ENCODE peak calls at places on chromosomes 5 and 9, in ten cellular contexts. V is AG09309, E is psoas muscle, C is cardiac fibroblast, Z is fibroblast of lung, N is brain microvascular endothelial cell, K is colonic mucosa, H is mucosa of descending colon, S is kidney epithelial cell, A is GM06990. W is an unnamed sample.
A peak's percentile ranks its signal among the peaks of the same experiment; 100 is the strongest.

GRCh38 chr5:138482645-138483044 is 17.4 kb downstream of the EGR1 start:
- DNase-seq in V (no peak), E (no peak), C (no peak), Z (no peak), N (no peak), K (no peak), H (no peak), S (no peak), A (no peak), W (no peak)

GRCh38 chr5:179668404-179668803 is 12.4 kb downstream of the CBY3 start:
- DNase-seq in V (no peak), E (no peak), C (peak; percentile 70), Z (peak; percentile 52), N (peak; percentile 62), K (peak; percentile 29), H (no peak), S (no peak), A (no peak), W (peak; percentile 53)

GRCh38 chr5:74810915-74811314 is 43.9 kb downstream of the NSA2 start:
- DNase-seq in V (no peak), E (no peak), C (no peak), Z (no peak), N (no peak), K (no peak), H (no peak), S (no peak), A (no peak), W (no peak)

GRCh38 chr9:36051317-36051716 is 14.6 kb downstream of the RECK start:
- DNase-seq in V (no peak), E (no peak), C (no peak), Z (no peak), N (no peak), K (no peak), H (no peak), S (no peak), A (no peak), W (no peak)

GRCh38 chr9:127187231-127187956 is 65.0 kb upstream of the ANGPTL2 start:
- DNase-seq in V (peak; percentile 97), E (peak; percentile 83), C (peak; percentile 98), Z (peak; percentile 99), N (peak; percentile 97), K (peak; percentile 45), H (no peak), S (peak; percentile 91), A (no peak), W (peak; percentile 99)

GRCh38 chr9:107685901-107686300 is 196.3 kb upstream of the KLF4 start:
- DNase-seq in V (no peak), E (no peak), C (peak; percentile 25), Z (no peak), N (no peak), K (no peak), H (no peak), S (no peak), A (no peak), W (peak; percentile 28)

GRCh38 chr5:38291355-38291754 is 33.0 kb downstream of the EGFLAM start:
- DNase-seq in V (no peak), E (no peak), C (no peak), Z (no peak), N (no peak), K (no peak), H (no peak), S (no peak), A (no peak), W (no peak)

GRCh38 chr9:90300901-90301688 is 341.5 kb downstream of the DIRAS2 start:
- DNase-seq in V (peak; percentile 32), E (peak; percentile 53), C (peak; percentile 82), Z (peak; percentile 91), N (peak; percentile 97), K (peak; percentile 36), H (peak; percentile 54), S (peak; percentile 97), A (no peak), W (peak; percentile 94)

GRCh38 chr5:147906326-147907095 is at the start of gene C5orf46:
- DNase-seq in V (no peak), E (no peak), C (peak; percentile 89), Z (peak; percentile 50), N (peak; percentile 53), K (no peak), H (no peak), S (peak; percentile 23), A (no peak), W (peak; percentile 42)

GRCh38 chr9:37444890-37445289 is 20.4 kb downstream of the ZBTB5 start:
- DNase-seq in V (no peak), E (no peak), C (no peak), Z (no peak), N (no peak), K (no peak), H (no peak), S (no peak), A (no peak), W (no peak)

GRCh38 chr5:103466494-103466893 is 96.1 kb downstream of the NUDT12 start:
- DNase-seq in V (no peak), E (no peak), C (peak; percentile 86), Z (peak; percentile 77), N (peak; percentile 43), K (no peak), H (no peak), S (no peak), A (no peak), W (peak; percentile 64)

GRCh38 chr5:76209297-76209696 is 126.1 kb downstream of the SV2C start:
- DNase-seq in V (no peak), E (no peak), C (no peak), Z (no peak), N (no peak), K (no peak), H (no peak), S (no peak), A (no peak), W (no peak)

GRCh38 chr9:86035827-86036440 is 63.4 kb downstream of the GOLM1 start:
- DNase-seq in V (no peak), E (no peak), C (no peak), Z (no peak), N (no peak), K (no peak), H (no peak), S (no peak), A (no peak), W (no peak)

GRCh38 chr9:86529496-86530275 is 175.5 kb upstream of the TUT7 start:
- DNase-seq in V (no peak), E (no peak), C (no peak), Z (no peak), N (no peak), K (no peak), H (no peak), S (no peak), A (no peak), W (no peak)

GRCh38 chr9:3527653-3527960 is 1.8 kb upstream of the RFX3 start:
- DNase-seq in V (no peak), E (no peak), C (no peak), Z (no peak), N (no peak), K (no peak), H (no peak), S (no peak), A (no peak), W (no peak)

DNA sequence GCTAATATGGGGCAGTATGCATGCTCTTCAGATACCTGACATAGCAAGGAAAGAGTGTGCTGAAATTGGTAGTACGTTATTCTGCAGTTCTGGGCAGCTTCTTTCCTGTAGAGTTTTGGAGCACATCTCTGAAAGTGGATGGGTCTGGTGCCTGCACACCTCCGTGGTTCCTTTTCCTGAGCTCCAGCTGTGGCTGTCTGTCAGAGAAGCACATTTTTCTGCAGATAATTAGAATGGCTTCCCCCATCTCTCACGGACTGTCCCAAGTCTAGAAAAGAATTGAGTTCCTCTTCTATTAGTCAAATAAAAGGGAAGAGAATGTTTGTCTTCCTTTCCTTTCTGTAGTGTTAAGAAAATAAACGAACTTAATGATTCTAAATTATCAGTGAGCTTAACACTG is 55.6 kb downstream of the VCAN start:
- DNase-seq in V (no peak), E (no peak), C (no peak), Z (no peak), N (no peak), K (no peak), H (no peak), S (no peak), A (no peak), W (no peak)
- TF ChIP-seq CTCF in V (no peak), E (no peak), C (no peak), Z (no peak), N (no peak), K (no peak), H (no peak), S (no peak), A (no peak), W (no peak)

GRCh38 chr5:54175-54730 is 37.7 kb upstream of the PLEKHG4B start:
- DNase-seq in V (no peak), E (no peak), C (no peak), Z (no peak), N (no peak), K (no peak), H (no peak), S (no peak), A (no peak), W (no peak)
- H3K4me3 ChIP-seq in V (peak overlapping the region; percentile 54), E (peak overlapping the region; percentile 57), C (peak overlapping the region; percentile 42), Z (no peak overlapping the region), N (peak overlapping the region; percentile 46), K (peak overlapping the region; percentile 31), H (no peak overlapping the region), S (peak overlapping the region; percentile 42), A (no peak overlapping the region), W (peak overlapping the region; percentile 46)

GRCh38 chr5:54470191-54470590 is 14.7 kb downstream of the HSPB3 start:
- DNase-seq in V (no peak), E (no peak), C (peak; percentile 50), Z (peak; percentile 28), N (no peak), K (no peak), H (no peak), S (no peak), A (no peak), W (peak; percentile 78)
- TF ChIP-seq CTCF in V (no peak), E (no peak), C (no peak), Z (no peak), N (no peak), K (no peak), H (no peak), S (no peak), A (no peak), W (no peak)

GRCh38 chr9:131406567-131407436 is 12.9 kb downstream of the PRRC2B start:
- DNase-seq in V (no peak), E (no peak), C (no peak), Z (peak; percentile 45), N (no peak), K (no peak), H (no peak), S (no peak), A (no peak), W (no peak)
- H3K4me3 ChIP-seq in V (no peak overlapping the region), E (peak overlapping the region; percentile 8), C (no peak overlapping the region), Z (peak overlapping the region; percentile 34), N (no peak overlapping the region), K (no peak overlapping the region), H (no peak overlapping the region), S (no peak overlapping the region), A (no peak overlapping the region), W (peak overlapping the region; percentile 39)

DNA sequence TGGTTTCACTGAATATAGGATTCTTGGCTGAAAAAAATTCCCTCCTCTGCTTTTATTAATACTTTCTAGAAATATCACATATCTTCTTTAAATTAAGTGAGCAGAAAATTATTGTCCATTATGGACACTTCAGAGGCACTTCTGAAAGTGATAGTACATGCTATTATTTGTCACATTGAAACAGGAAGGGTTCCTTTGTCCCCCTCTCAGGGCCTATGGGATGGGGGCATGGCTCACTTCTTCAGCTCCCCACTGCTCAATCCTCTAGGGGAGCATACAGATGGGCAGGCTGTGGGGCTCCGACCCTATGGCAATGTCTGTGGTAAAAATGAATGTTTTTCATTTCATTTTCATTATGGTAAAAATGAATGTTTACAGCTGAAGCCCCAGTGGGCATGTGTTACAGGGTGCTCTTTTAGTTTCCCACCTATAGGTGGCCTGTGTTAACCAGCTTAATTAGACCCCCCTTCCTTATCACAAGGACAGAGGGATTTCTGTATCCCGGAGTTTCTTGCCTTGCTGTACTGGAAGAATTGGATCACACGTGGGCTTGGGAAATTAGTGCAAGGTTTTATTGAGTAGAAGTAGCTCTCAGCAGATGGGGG is 1225.2 kb downstream of the PTPRD start:
- DNase-seq in V (no peak), E (no peak), C (no peak), Z (no peak), N (no peak), K (no peak), H (no peak), S (no peak), A (no peak), W (no peak)
- TF ChIP-seq CTCF in V (no peak), E (no peak), C (no peak), Z (no peak), N (no peak), K (no peak), H (no peak), S (peak; percentile 4), A (no peak), W (no peak)

W was measured in AG10803.